ENCODE peak calls at places on chromosomes 6 and 20, in six cellular contexts. N is endothelial cell of umbilical vein, J is GM12864, H is gastrocnemius medialis, F is foreskin fibroblast, Q is psoas muscle. K is an unnamed sample.

GRCh38 chr20:32158943-32159660 is 48.4 kb downstream of the PLAGL2 start:
- DNase-seq in N (no peak), J (no peak), H (no peak), F (no peak), Q (no peak), K (no peak)

GRCh38 chr6:143059616-143060353 is 904 bp upstream of the AIG1 start:
- DNase-seq in N (peak; percentile 68), J (no peak), H (peak; percentile 63), F (peak; percentile 89), Q (peak; percentile 23), K (peak; percentile 49)

GRCh38 chr6:3788408-3789017 is 37.0 kb upstream of the PXDC1 start:
- DNase-seq in N (no peak), J (no peak), H (no peak), F (no peak), Q (no peak), K (no peak)

GRCh38 chr6:157002795-157003194 is 225.6 kb downstream of the ARID1B start:
- DNase-seq in N (no peak), J (no peak), H (no peak), F (no peak), Q (no peak), K (no peak)

GRCh38 chr6:38730136-38730862 is 15.2 kb downstream of the DNAH8 start:
- DNase-seq in N (no peak), J (no peak), H (no peak), F (no peak), Q (no peak), K (no peak)

GRCh38 chr6:115220760-115221159 is 839.9 kb downstream of the FRK start:
- DNase-seq in N (no peak), J (no peak), H (no peak), F (no peak), Q (no peak), K (no peak)

GRCh38 chr6:49692534-49692933 is 20.8 kb downstream of the CRISP2 start:
- DNase-seq in N (no peak), J (no peak), H (no peak), F (no peak), Q (no peak), K (no peak)

GRCh38 chr6:134714113-134714512 is 235.8 kb downstream of the ALDH8A1 start:
- DNase-seq in N (peak; percentile 41), J (no peak), H (no peak), F (no peak), Q (no peak), K (no peak)

GRCh38 chr6:15327271-15327670 is 81.4 kb downstream of the JARID2 start:
- DNase-seq in N (no peak), J (no peak), H (no peak), F (no peak), Q (no peak), K (no peak)

GRCh38 chr20:62369508-62370114 is 2.5 kb upstream of the LAMA5 start:
- DNase-seq in N (no peak), J (no peak), H (no peak), F (peak; percentile 36), Q (peak; percentile 14), K (no peak)

GRCh38 chr20:49482621-49483017 is at the start of gene KCNB1:
- DNase-seq in N (peak; percentile 23), J (no peak), H (peak; percentile 26), F (peak; percentile 59), Q (peak; percentile 73), K (no peak)

GRCh38 chr6:44254957-44255808 is 2.1 kb downstream of the SLC35B2 start:
- DNase-seq in N (no peak), J (no peak), H (no peak), F (peak; percentile 50), Q (no peak), K (no peak)

GRCh38 chr6:98769546-98769945 is 64.8 kb upstream of the POU3F2 start:
- DNase-seq in N (no peak), J (no peak), H (no peak), F (no peak), Q (no peak), K (peak; percentile 22)

GRCh38 chr6:161225677-161226004 is 48.2 kb downstream of the AGPAT4 start:
- DNase-seq in N (no peak), J (no peak), H (no peak), F (no peak), Q (no peak), K (no peak)

GRCh38 chr6:158057213-158057987 is 75.7 kb downstream of the SYNJ2 start:
- DNase-seq in N (peak; percentile 92), J (no peak), H (no peak), F (peak; percentile 95), Q (no peak), K (peak; percentile 82)

GRCh38 chr6:10441004-10441654 is 26.3 kb upstream of the TFAP2A start:
- DNase-seq in N (no peak), J (no peak), H (no peak), F (peak; percentile 90), Q (no peak), K (peak; percentile 47)

GRCh38 chr6:160355001-160355400 is 6.8 kb downstream of the SLC22A3 start:
- DNase-seq in N (no peak), J (no peak), H (no peak), F (peak; percentile 77), Q (no peak), K (no peak)

GRCh38 chr6:127518212-127518709 is 874 bp downstream of the MTCL3 start:
- DNase-seq in N (no peak), J (no peak), H (no peak), F (no peak), Q (no peak), K (no peak)

GRCh38 chr6:162178266-162178665 is 549.3 kb downstream of the PRKN start:
- DNase-seq in N (no peak), J (no peak), H (no peak), F (no peak), Q (no peak), K (no peak)

GRCh38 chr6:43338243-43338642 is 29.6 kb upstream of the CRIP3 start:
- DNase-seq in N (no peak), J (peak; percentile 46), H (no peak), F (no peak), Q (no peak), K (no peak)

GRCh38 chr6:131911951-131912350 is 39.2 kb downstream of the CCN2 start:
- DNase-seq in N (no peak), J (no peak), H (no peak), F (no peak), Q (no peak), K (no peak)

GRCh38 chr20:59485576-59486250 is 118.6 kb upstream of the PHACTR3 start:
- DNase-seq in N (no peak), J (no peak), H (no peak), F (no peak), Q (no peak), K (no peak)

GRCh38 chr6:132995432-132995831 is 181.1 kb downstream of the RPS12 start:
- DNase-seq in N (no peak), J (no peak), H (peak; percentile 81), F (peak; percentile 3), Q (peak; percentile 61), K (no peak)

GRCh38 chr6:139863964-139864363 is 489.5 kb upstream of the CITED2 start:
- DNase-seq in N (no peak), J (no peak), H (no peak), F (no peak), Q (no peak), K (no peak)

GRCh38 chr6:142851601-142852000 is 93.4 kb downstream of the HIVEP2 start:
- DNase-seq in N (no peak), J (no peak), H (no peak), F (peak; percentile 47), Q (no peak), K (no peak)

GRCh38 chr6:161361529-161361928 is 87.7 kb upstream of the AGPAT4 start:
- DNase-seq in N (no peak), J (no peak), H (no peak), F (no peak), Q (no peak), K (no peak)

GRCh38 chr6:53894086-53894485 is 99.3 kb downstream of the LRRC1 start:
- DNase-seq in N (no peak), J (peak; percentile 1), H (no peak), F (peak; percentile 35), Q (no peak), K (no peak)

GRCh38 chr6:89830385-89830809 is 717 bp downstream of the CASP8AP2 start:
- DNase-seq in N (no peak), J (no peak), H (no peak), F (no peak), Q (no peak), K (no peak)

GRCh38 chr6:45480697-45481415 is 103.1 kb upstream of the SUPT3H start:
- DNase-seq in N (no peak), J (no peak), H (no peak), F (peak; percentile 27), Q (no peak), K (peak; percentile 23)

DNA sequence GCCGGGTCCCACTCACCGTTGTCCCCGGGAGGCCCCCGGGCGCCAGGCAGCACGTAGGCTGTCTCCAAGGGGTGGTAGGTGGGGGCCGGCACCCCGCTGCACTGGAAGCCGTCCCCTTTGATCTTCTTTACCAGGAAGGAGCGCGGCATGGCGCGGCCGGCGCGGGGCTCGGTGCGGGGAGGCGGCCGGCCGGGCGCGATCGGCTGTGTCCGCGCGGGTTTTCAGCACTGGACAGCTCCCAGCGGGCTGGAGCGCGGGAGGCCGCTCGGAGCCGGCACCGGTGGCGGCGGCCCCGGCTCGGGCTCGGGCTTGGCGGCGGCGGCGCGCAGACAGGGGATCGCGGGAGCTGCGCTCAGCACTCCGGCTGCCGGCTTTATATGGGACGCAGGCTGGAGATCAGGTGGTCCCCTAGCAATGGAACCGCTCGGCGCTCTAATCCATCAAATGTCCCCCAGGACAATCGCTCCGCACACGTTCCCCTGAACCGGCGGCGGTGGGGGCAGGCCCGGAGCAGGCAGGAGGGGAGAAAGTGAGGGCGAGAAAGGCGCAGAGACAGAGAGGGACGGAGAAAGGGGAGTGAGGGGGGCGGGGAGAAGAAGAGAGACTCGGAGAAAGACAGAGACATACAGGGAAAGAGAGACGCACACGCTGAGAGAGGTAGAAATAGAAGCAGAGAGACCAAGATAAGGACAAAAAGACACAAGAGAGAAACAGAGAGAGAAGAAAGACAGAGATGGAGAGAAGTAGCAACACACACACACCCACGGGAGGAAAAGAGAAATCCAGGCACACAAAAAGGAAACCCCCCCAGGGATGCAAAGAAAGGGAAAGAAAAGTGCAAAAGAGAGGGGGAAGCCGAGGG is at the start of gene SCRT2:
- DNase-seq in N (peak; percentile 74), J (no peak), H (peak; percentile 44), F (peak; percentile 90), Q (peak; percentile 84), K (peak; percentile 29)
- H3K4me3 ChIP-seq in N (no peak within 1 kb of the TSS), J (no peak within 1 kb of the TSS), H (peak within 1 kb of the TSS; percentile 37), F (no peak within 1 kb of the TSS), Q (peak within 1 kb of the TSS; percentile 41), K (no peak within 1 kb of the TSS)

DNA sequence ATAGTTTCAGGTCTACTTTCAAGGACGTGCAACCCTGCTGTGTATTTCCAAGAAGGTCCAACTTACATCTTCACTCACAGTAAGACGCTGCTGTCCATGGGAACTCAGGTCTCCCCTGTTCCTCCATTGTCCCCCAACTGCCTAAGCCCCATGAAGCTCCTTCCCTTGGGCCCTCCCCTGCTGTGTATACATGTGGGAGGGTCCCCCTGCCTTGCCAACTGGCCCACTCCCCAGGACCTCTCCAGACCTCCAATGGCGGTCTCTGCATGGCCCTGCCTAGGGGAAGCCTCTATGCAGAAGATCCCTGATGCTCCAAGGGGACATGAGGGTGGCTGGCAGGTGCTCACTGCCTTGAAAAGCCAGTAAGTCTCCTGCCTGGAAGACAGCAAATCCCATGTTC is 186.7 kb upstream of the CST7 start:
- DNase-seq in N (no peak), J (no peak), H (no peak), F (no peak), Q (no peak), K (no peak)
- TF ChIP-seq CTCF in N (no peak), J (no peak), H (no peak), F (no peak), Q (no peak), K (no peak)

GRCh38 chr20:17863209-17863576 is 105.4 kb downstream of the SNX5 start:
- DNase-seq in N (no peak), J (no peak), H (no peak), F (no peak), Q (no peak), K (no peak)
- H3K4me3 ChIP-seq in N (no peak overlapping the region), J (no peak overlapping the region), H (no peak overlapping the region), F (no peak overlapping the region), Q (no peak overlapping the region), K (no peak overlapping the region)

GRCh38 chr6:41071501-41071922 is 644 bp downstream of the OARD1 start:
- DNase-seq in N (peak; percentile 87), J (no peak), H (no peak), F (no peak), Q (no peak), K (no peak)
- TF ChIP-seq CTCF in N (no peak), J (peak; percentile 9), H (no peak), F (no peak), Q (no peak), K (no peak)

K was measured in astrocyte of the cerebellum.